ENCODE peak calls at places on chromosomes 1 and 21, in four cellular contexts. One of them, this sample, is unnamed.

GRCh38 chr1:36511804-36512798 is 29.4 kb upstream of the CSF3R start:
- DNase-seq in NCI-H2081: no peak
- DNase-seq in T-cell: no peak
- DNase-seq in NCI-H524: no peak
- DNase-seq in this sample: no peak

GRCh38 chr1:164515932-164516331 is 43.1 kb upstream of the PBX1 start:
- DNase-seq in NCI-H524: no peak
- DNase-seq in NCI-H2081: no peak
- DNase-seq in T-cell: no peak
- DNase-seq in this sample: peak

GRCh38 chr1:53442297-53442696 is 16.9 kb upstream of the DMRTB1 start:
- DNase-seq in T-cell: no peak
- DNase-seq in NCI-H2081: no peak
- DNase-seq in NCI-H524: no peak
- DNase-seq in this sample: no peak

GRCh38 chr1:161905269-161905884 is 118.3 kb downstream of the OLFML2B start:
- DNase-seq in NCI-H2081: peak
- DNase-seq in T-cell: no peak
- DNase-seq in NCI-H524: peak
- DNase-seq in this sample: peak

GRCh38 chr1:187001198-187001904 is 172.6 kb downstream of the PLA2G4A start:
- DNase-seq in T-cell: no peak
- DNase-seq in NCI-H2081: no peak
- DNase-seq in NCI-H524: no peak
- DNase-seq in this sample: no peak

GRCh38 chr1:230268371-230269170 is 157.6 kb downstream of the PGBD5 start:
- DNase-seq in T-cell: no peak
- DNase-seq in NCI-H524: peak
- DNase-seq in NCI-H2081: peak
- DNase-seq in this sample: peak

GRCh38 chr1:50148142-50148923 is 39.6 kb downstream of the ELAVL4 start:
- DNase-seq in NCI-H2081: no peak
- DNase-seq in T-cell: no peak
- DNase-seq in NCI-H524: no peak
- DNase-seq in this sample: no peak

GRCh38 chr1:30478288-30478687 is 245.1 kb downstream of the MATN1 start:
- DNase-seq in T-cell: no peak
- DNase-seq in NCI-H2081: no peak
- DNase-seq in NCI-H524: no peak
- DNase-seq in this sample: no peak

GRCh38 chr1:66489146-66489545 is 44.8 kb upstream of the SGIP1 start:
- DNase-seq in NCI-H524: no peak
- DNase-seq in T-cell: no peak
- DNase-seq in NCI-H2081: no peak
- DNase-seq in this sample: no peak

GRCh38 chr21:43345746-43346409 is 81.1 kb downstream of the SIK1 start:
- DNase-seq in NCI-H524: no peak
- DNase-seq in NCI-H2081: no peak
- DNase-seq in T-cell: no peak
- DNase-seq in this sample: no peak

GRCh38 chr1:234475166-234475793 is 3.7 kb downstream of the TARBP1 start:
- DNase-seq in T-cell: no peak
- DNase-seq in NCI-H524: no peak
- DNase-seq in NCI-H2081: no peak
- DNase-seq in this sample: no peak

GRCh38 chr1:65979145-65979544 is 186.4 kb downstream of the PDE4B start:
- DNase-seq in NCI-H524: no peak
- DNase-seq in NCI-H2081: no peak
- DNase-seq in T-cell: no peak
- DNase-seq in this sample: no peak

GRCh38 chr1:180227843-180228647 is 2.0 kb upstream of the LHX4 start:
- DNase-seq in T-cell: no peak
- DNase-seq in NCI-H2081: no peak
- DNase-seq in NCI-H524: no peak
- DNase-seq in this sample: no peak

GRCh38 chr1:6971699-6972098 is 186.4 kb downstream of the CAMTA1 start:
- DNase-seq in NCI-H2081: no peak
- DNase-seq in NCI-H524: no peak
- DNase-seq in T-cell: no peak
- DNase-seq in this sample: no peak

GRCh38 chr1:154629160-154630073 is 21.4 kb upstream of the ADAR start:
- DNase-seq in NCI-H2081: no peak
- DNase-seq in NCI-H524: no peak
- DNase-seq in T-cell: no peak
- DNase-seq in this sample: no peak

GRCh38 chr1:27307851-27308598 is 13.9 kb upstream of the TMEM222 start:
- DNase-seq in NCI-H524: peak
- DNase-seq in T-cell: no peak
- DNase-seq in NCI-H2081: no peak
- DNase-seq in this sample: no peak

GRCh38 chr1:67686272-67687197 is 1.5 kb downstream of the GADD45A start:
- DNase-seq in NCI-H524: peak
- DNase-seq in NCI-H2081: peak
- DNase-seq in T-cell: peak
- DNase-seq in this sample: peak

GRCh38 chr1:84434081-84434755 is 35.9 kb downstream of the DNASE2B start:
- DNase-seq in NCI-H524: no peak
- DNase-seq in NCI-H2081: no peak
- DNase-seq in T-cell: no peak
- DNase-seq in this sample: no peak

GRCh38 chr1:224621813-224622682 is 5.9 kb downstream of the CNIH3 start:
- DNase-seq in NCI-H2081: no peak
- DNase-seq in NCI-H524: no peak
- DNase-seq in T-cell: no peak
- DNase-seq in this sample: peak

GRCh38 chr1:230109871-230110667 is 43.0 kb downstream of the GALNT2 start:
- DNase-seq in NCI-H524: no peak
- DNase-seq in T-cell: peak
- DNase-seq in NCI-H2081: no peak
- DNase-seq in this sample: peak

GRCh38 chr1:47751188-47751587 is 246.0 kb downstream of the TRABD2B start:
- DNase-seq in T-cell: no peak
- DNase-seq in NCI-H524: peak
- DNase-seq in NCI-H2081: no peak
- DNase-seq in this sample: no peak

GRCh38 chr1:87958711-87959110 is 630.0 kb downstream of the LMO4 start:
- DNase-seq in NCI-H2081: no peak
- DNase-seq in T-cell: no peak
- DNase-seq in NCI-H524: peak
- DNase-seq in this sample: no peak

GRCh38 chr1:103525114-103525606 is 339 bp upstream of the RNPC3 start:
- DNase-seq in NCI-H2081: no peak
- DNase-seq in NCI-H524: peak
- DNase-seq in T-cell: no peak
- DNase-seq in this sample: peak

GRCh38 chr1:107525146-107525545 is 384.3 kb downstream of the NTNG1 start:
- DNase-seq in NCI-H524: no peak
- DNase-seq in T-cell: no peak
- DNase-seq in NCI-H2081: no peak
- DNase-seq in this sample: no peak

GRCh38 chr1:30198805-30199403 is 524.5 kb downstream of the MATN1 start:
- DNase-seq in T-cell: no peak
- DNase-seq in NCI-H524: no peak
- DNase-seq in NCI-H2081: no peak
- DNase-seq in this sample: no peak

GRCh38 chr21:36710729-36711048 is 11.8 kb downstream of the SIM2 start:
- DNase-seq in NCI-H2081: no peak
- DNase-seq in T-cell: no peak
- DNase-seq in NCI-H524: no peak
- DNase-seq in this sample: peak

GRCh38 chr1:163408262-163408661 is 86.5 kb downstream of the NUF2 start:
- DNase-seq in NCI-H2081: no peak
- DNase-seq in T-cell: no peak
- DNase-seq in NCI-H524: no peak
- DNase-seq in this sample: no peak

GRCh38 chr1:52669696-52670095 is 28.5 kb downstream of the COA7 start:
- DNase-seq in NCI-H524: no peak
- DNase-seq in T-cell: no peak
- DNase-seq in NCI-H2081: no peak
- DNase-seq in this sample: no peak

GRCh38 chr1:207883660-207884245 is 27.2 kb downstream of the CD34 start:
- DNase-seq in T-cell: no peak
- DNase-seq in NCI-H524: peak
- DNase-seq in NCI-H2081: no peak
- DNase-seq in this sample: no peak

This sample was measured in small intestine.